ENCODE peak calls at places on chromosomes 7 and 10, in seven cellular contexts. K, V, L, N, O, A and M are unnamed samples. For H3K79me1, the result is how much of the 10 kb centered on the place peaks cover.

GRCh38 chr10:102813734-102814455 is 23.3 kb downstream of the CYP17A1 start:
- DNase-seq in L (peak), N (no peak), O (no peak), A (no peak), K (no peak), V (peak), M (no peak)

GRCh38 chr7:81299272-81299671 is 380.4 kb upstream of the SEMA3C start:
- DNase-seq in L (peak), A (no peak), K (no peak), O (no peak), N (peak), V (peak), M (no peak)

GRCh38 chr10:67606572-67606971 is 89.4 kb downstream of the CTNNA3 start:
- DNase-seq in K (peak), A (no peak), N (peak), V (no peak), L (peak), O (no peak), M (no peak)

GRCh38 chr7:29204491-29205281 is 10.1 kb downstream of the CHN2 start:
- DNase-seq in K (no peak), A (no peak), V (peak), L (no peak), O (no peak), N (no peak), M (no peak)

GRCh38 chr7:12570529-12571461 is at the start of gene SCIN:
- DNase-seq in A (no peak), V (peak), O (no peak), K (peak), L (no peak), N (peak), M (peak)

GRCh38 chr10:116138897-116139296 is 134.1 kb downstream of the GFRA1 start:
- DNase-seq in O (no peak), K (no peak), A (no peak), V (no peak), L (no peak), N (no peak), M (no peak)

GRCh38 chr7:105011771-105012502 is 2.1 kb upstream of the KMT2E start:
- DNase-seq in O (no peak), A (no peak), L (no peak), N (peak), K (no peak), V (peak), M (no peak)

GRCh38 chr10:77186936-77187335 is 450.7 kb downstream of the KCNMA1 start:
- DNase-seq in V (no peak), O (no peak), L (peak), A (no peak), K (no peak), N (peak), M (no peak)

GRCh38 chr10:28849821-28850220 is 172.5 kb downstream of the BAMBI start:
- DNase-seq in A (no peak), O (no peak), L (no peak), N (no peak), K (no peak), V (no peak), M (no peak)

GRCh38 chr7:22732556-22733126 is 5.6 kb downstream of the IL6 start:
- DNase-seq in A (no peak), O (no peak), K (no peak), L (peak), V (peak), N (peak), M (no peak)

GRCh38 chr10:65950075-65950474 is 975.8 kb upstream of the LRRTM3 start:
- DNase-seq in A (no peak), V (peak), N (peak), L (no peak), K (no peak), O (no peak), M (no peak)

GRCh38 chr10:79438021-79438698 is 7.3 kb downstream of the ZCCHC24 start:
- DNase-seq in N (no peak), V (no peak), O (no peak), A (no peak), L (no peak), K (peak), M (no peak)

GRCh38 chr10:132355297-132355696 is 23.3 kb downstream of the LRRC27 start:
- DNase-seq in A (no peak), O (no peak), V (no peak), L (no peak), N (no peak), K (no peak), M (no peak)

GRCh38 chr10:95247881-95248583 is 42.8 kb downstream of the PDLIM1 start:
- DNase-seq in V (no peak), L (no peak), A (no peak), N (no peak), O (no peak), K (peak), M (no peak)

GRCh38 chr7:25951414-25952276 is 200.4 kb upstream of the NFE2L3 start:
- DNase-seq in O (no peak), N (peak), V (no peak), K (peak), L (no peak), A (peak), M (peak)

GRCh38 chr7:17071866-17072265 is 190.1 kb upstream of the AGR3 start:
- DNase-seq in L (peak), A (no peak), V (no peak), N (no peak), O (no peak), K (no peak), M (no peak)
- H3K23ac ChIP-seq in L (no peak), A (no peak), V (no peak), N (no peak), O (no peak), K (no peak), M (no peak)

GRCh38 chr10:33772370-33773331 is 438.2 kb upstream of the NRP1 start:
- DNase-seq in K (peak), V (peak), N (peak), L (no peak), A (peak), O (peak), M (peak)
- H3K27ac ChIP-seq in K (no peak), V (no peak), N (no peak), L (no peak), A (no peak), O (peak), M (peak)

GRCh38 chr10:34097682-34098081 is 717.4 kb downstream of the PARD3 start:
- DNase-seq in O (no peak), N (no peak), A (no peak), L (no peak), K (no peak), V (no peak), M (no peak)

GRCh38 chr10:34102917-34103506 is 712.1 kb downstream of the PARD3 start:
- DNase-seq in A (no peak), V (peak), L (peak), O (no peak), K (no peak), N (peak), M (no peak)

GRCh38 chr10:34098817-34099567 is 716.1 kb downstream of the PARD3 start:
- DNase-seq in A (no peak), K (no peak), N (peak), V (no peak), O (no peak), L (peak), M (no peak)

GRCh38 chr10:34102237-34102673 is 712.8 kb downstream of the PARD3 start:
- DNase-seq in V (peak), K (no peak), N (peak), A (no peak), L (peak), O (no peak), M (no peak)

GRCh38 chr10:34101001-34101400 is 714.1 kb downstream of the PARD3 start:
- DNase-seq in K (no peak), V (no peak), N (no peak), L (no peak), O (no peak), A (no peak), M (no peak)
- H3K79me1 ChIP-seq in K (under half), V (under half), N (under half), L (under half), O (under half), A (under half), M (under half)

GRCh38 chr10:36281871-36282331 is 639.8 kb upstream of the FZD8 start:
- DNase-seq in K (no peak), L (peak), A (no peak), V (no peak), N (peak), O (no peak), M (no peak)
- H3K23ac ChIP-seq in K (no peak), L (no peak), A (no peak), V (no peak), N (no peak), O (no peak), M (no peak)

GRCh38 chr7:139133335-139134139 is 24.0 kb upstream of the ZC3HAV1 start:
- DNase-seq in A (peak), V (peak), N (peak), K (peak), O (peak), L (peak), M (peak)
- H3K27ac ChIP-seq in A (no peak), V (no peak), N (peak), K (no peak), O (no peak), L (peak), M (no peak)

GRCh38 chr10:125062244-125063208 is 97.8 kb downstream of the CTBP2 start:
- DNase-seq in K (no peak), N (no peak), A (no peak), O (no peak), V (no peak), L (no peak), M (no peak)

GRCh38 chr10:125061557-125062243 is 98.7 kb downstream of the CTBP2 start:
- DNase-seq in A (no peak), K (no peak), V (no peak), O (no peak), L (no peak), N (no peak), M (no peak)

GRCh38 chr10:125060851-125061556 is 99.4 kb downstream of the CTBP2 start:
- DNase-seq in V (peak), N (peak), K (peak), L (peak), A (peak), O (peak), M (peak)

GRCh38 chr10:125064681-125065492 is 95.5 kb downstream of the CTBP2 start:
- DNase-seq in A (no peak), K (peak), L (peak), V (peak), O (no peak), N (peak), M (no peak)

DNA sequence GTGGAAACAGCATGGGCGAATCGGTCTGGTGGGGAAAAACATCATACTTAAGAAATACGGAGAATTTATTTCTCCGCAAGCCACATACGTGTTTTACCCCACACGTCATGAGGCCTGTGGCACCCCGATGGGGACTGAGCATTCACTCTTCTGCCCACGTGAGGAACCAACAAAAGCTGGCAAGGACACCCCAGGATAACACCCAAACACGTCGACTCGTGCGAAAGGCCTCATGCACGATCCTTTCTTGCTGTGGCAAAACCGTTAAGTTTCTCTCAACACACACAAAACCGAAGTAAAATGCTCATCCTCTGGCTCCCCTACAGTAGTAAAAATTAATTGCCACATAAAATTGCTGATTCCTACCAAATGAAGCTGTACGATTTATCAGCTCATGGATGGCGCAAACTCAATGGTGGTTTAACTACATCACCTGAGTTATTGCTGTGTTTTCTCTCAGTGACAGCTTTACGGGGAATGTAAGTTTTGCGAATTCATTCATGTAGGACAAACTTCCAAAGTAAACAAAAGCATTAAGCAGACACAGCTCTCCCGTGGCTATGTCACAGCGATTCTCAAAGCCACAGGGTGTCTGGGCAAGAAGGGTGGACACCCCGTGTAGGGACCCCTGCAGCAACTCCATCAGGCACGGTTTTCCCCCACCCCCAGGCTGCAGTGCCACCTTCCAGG is 97.0 kb downstream of the CTBP2 start:
- DNase-seq in O (no peak), L (no peak), A (no peak), N (peak), K (no peak), V (no peak), M (no peak)
- H3K79me1 ChIP-seq in O (under half), L (half or more), A (under half), N (under half), K (under half), V (under half), M (under half)